ENCODE peak calls at places on chromosomes 1 and 21, in five cellular contexts. U, L, O, V and E are unnamed samples.

GRCh38 chr1:6880951-6881690 is 95.9 kb downstream of the CAMTA1 start:
- DNase-seq in O (no peak), U (no peak), L (no peak), V (peak; percentile 13), E (no peak)

GRCh38 chr1:205004296-205004813 is 38.7 kb upstream of the CNTN2 start:
- DNase-seq in O (no peak), U (no peak), L (no peak), V (no peak), E (no peak)

GRCh38 chr1:46509414-46509813 is 19.8 kb downstream of the DMBX1 start:
- DNase-seq in L (no peak), V (no peak), U (no peak), O (no peak), E (no peak)

GRCh38 chr1:36367067-36367466 is 18.7 kb downstream of the STK40 start:
- DNase-seq in V (no peak), U (no peak), O (no peak), L (no peak), E (no peak)

GRCh38 chr1:18104546-18105100 is 3.0 kb upstream of the IGSF21 start:
- DNase-seq in V (no peak), O (no peak), L (no peak), U (peak; percentile 23), E (no peak)

GRCh38 chr1:47785561-47786271 is 211.5 kb downstream of the TRABD2B start:
- DNase-seq in O (peak; percentile 31), L (no peak), U (no peak), V (no peak), E (no peak)

GRCh38 chr1:162736184-162736583 is 54.3 kb upstream of the HSD17B7 start:
- DNase-seq in V (no peak), O (no peak), U (no peak), L (no peak), E (no peak)

GRCh38 chr1:54245501-54245900 is 45.5 kb downstream of the MRPL37 start:
- DNase-seq in U (no peak), V (peak; percentile 50), O (no peak), L (no peak), E (no peak)

GRCh38 chr1:154221815-154222081 is 993 bp downstream of the UBAP2L start:
- DNase-seq in V (peak; percentile 79), U (no peak), L (no peak), O (no peak), E (no peak)

GRCh38 chr1:109636201-109636952 is 16.7 kb downstream of the AMPD2 start:
- DNase-seq in V (peak; percentile 40), L (no peak), O (peak; percentile 58), U (no peak), E (no peak)

GRCh38 chr1:205448540-205449253 is 7.1 kb downstream of the BLACAT1 start:
- DNase-seq in V (no peak), L (no peak), U (no peak), O (no peak), E (no peak)

GRCh38 chr21:45293726-45294401 is 6.2 kb upstream of the POFUT2 start:
- DNase-seq in V (no peak), U (peak; percentile 23), O (no peak), L (no peak), E (no peak)

GRCh38 chr1:41780916-41781315 is 137.8 kb downstream of the HIVEP3 start:
- DNase-seq in V (no peak), O (no peak), L (no peak), U (no peak), E (no peak)

GRCh38 chr1:169110691-169111447 is 4.4 kb downstream of the ATP1B1 start:
- DNase-seq in L (no peak), V (no peak), O (no peak), U (no peak), E (peak; percentile 90)

GRCh38 chr1:7474786-7475502 is 296.2 kb upstream of the VAMP3 start:
- DNase-seq in O (no peak), V (no peak), U (no peak), L (no peak), E (no peak)

GRCh38 chr1:208155243-208155642 is 88.9 kb downstream of the PLXNA2 start:
- DNase-seq in O (no peak), U (no peak), V (no peak), L (no peak), E (no peak)

GRCh38 chr1:208158640-208159541 is 85.3 kb downstream of the PLXNA2 start:
- DNase-seq in V (peak; percentile 80), U (no peak), O (no peak), L (no peak), E (no peak)

GRCh38 chr1:208159542-208160258 is 84.5 kb downstream of the PLXNA2 start:
- DNase-seq in O (peak; percentile 73), U (no peak), L (no peak), V (peak; percentile 81), E (no peak)

GRCh38 chr1:208156310-208156709 is 87.9 kb downstream of the PLXNA2 start:
- DNase-seq in O (no peak), L (no peak), V (no peak), U (no peak), E (no peak)

DNA sequence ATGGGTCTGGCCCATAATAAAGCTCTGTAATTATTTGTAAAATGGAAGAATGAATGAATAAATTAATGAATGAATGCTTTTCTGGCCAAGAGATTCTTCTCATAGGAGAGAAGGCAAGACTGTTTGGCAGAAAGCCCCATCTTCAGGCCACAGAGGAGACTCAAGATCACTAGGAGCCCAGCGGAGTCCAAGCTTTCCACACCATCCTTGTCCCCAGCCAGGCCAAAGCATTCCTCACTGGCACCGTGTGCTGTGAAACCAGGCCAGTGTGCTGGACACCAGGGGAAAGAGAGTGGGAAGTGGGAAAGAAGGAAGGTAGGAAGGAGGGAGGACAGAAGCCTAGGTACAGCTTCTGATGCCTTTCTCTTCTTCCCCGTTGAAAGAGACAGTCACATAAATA is 86.4 kb downstream of the PLXNA2 start:
- DNase-seq in V (no peak), U (no peak), L (no peak), O (no peak), E (no peak)
- H3K4me3 ChIP-seq in V (no peak overlapping the region), U (no peak overlapping the region), L (no peak overlapping the region), O (no peak overlapping the region), E (no peak overlapping the region)

GRCh38 chr1:31396633-31397351 is 16.2 kb upstream of the SERINC2 start:
- DNase-seq in V (no peak), O (no peak), L (no peak), U (no peak), E (no peak)
- TF ChIP-seq CTCF in V (peak; percentile 42), O (no peak), L (peak; percentile 42), U (peak; percentile 17), E (peak; percentile 34)

DNA sequence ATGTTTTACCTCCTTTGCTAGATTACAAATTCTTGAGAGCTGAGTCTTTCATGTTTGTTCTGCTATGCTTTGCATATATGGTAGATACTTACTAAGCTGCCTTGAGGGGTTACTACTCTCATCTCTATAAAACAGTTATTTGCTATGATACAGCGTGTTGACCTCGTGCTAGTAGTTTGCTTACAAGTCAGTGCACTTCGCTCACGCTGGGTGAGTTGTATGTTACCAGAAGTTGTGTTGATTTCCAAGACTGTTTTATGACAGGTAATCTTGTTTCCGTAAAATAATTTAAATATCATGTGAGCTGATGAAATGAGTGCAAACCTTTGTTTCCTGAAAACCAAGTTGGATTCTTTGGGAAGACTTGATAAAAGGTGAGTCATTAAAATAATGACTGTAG is 7.3 kb downstream of the MRPS6 start:
- DNase-seq in O (no peak), U (no peak), V (no peak), L (no peak), E (no peak)
- H3K4me3 ChIP-seq in O (no peak overlapping the region), U (no peak overlapping the region), V (no peak overlapping the region), L (no peak overlapping the region), E (no peak overlapping the region)

GRCh38 chr1:177928194-177928593 is 41.7 kb downstream of the SEC16B start:
- DNase-seq in U (no peak), V (peak; percentile 40), O (no peak), L (no peak), E (no peak)
- TF ChIP-seq CTCF in U (no peak), V (peak; percentile 32), O (no peak), L (no peak), E (peak; percentile 58)

DNA sequence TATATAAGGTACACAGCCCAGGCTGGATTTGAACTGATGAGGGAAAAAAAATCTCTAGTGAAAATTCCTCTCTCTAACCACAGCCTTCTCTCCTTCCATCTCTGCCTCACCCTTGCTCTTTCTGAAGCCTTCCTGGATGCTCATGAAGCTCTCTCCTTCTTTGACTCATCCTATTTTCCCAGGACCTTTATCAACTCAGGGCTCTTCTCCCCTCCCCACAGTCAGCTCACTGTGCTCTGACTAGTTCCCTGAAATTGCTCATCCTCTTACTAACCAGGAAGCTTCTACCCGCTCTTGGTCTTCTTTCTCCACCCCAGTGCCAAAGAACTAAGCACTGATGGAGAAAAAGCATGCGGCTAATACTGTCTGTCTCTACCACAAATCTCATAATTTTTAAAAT is 46.4 kb upstream of the ERG start:
- DNase-seq in U (no peak), O (no peak), V (no peak), L (no peak), E (no peak)
- H3K4me3 ChIP-seq in U (no peak overlapping the region), O (no peak overlapping the region), V (no peak overlapping the region), L (no peak overlapping the region), E (no peak overlapping the region)

DNA sequence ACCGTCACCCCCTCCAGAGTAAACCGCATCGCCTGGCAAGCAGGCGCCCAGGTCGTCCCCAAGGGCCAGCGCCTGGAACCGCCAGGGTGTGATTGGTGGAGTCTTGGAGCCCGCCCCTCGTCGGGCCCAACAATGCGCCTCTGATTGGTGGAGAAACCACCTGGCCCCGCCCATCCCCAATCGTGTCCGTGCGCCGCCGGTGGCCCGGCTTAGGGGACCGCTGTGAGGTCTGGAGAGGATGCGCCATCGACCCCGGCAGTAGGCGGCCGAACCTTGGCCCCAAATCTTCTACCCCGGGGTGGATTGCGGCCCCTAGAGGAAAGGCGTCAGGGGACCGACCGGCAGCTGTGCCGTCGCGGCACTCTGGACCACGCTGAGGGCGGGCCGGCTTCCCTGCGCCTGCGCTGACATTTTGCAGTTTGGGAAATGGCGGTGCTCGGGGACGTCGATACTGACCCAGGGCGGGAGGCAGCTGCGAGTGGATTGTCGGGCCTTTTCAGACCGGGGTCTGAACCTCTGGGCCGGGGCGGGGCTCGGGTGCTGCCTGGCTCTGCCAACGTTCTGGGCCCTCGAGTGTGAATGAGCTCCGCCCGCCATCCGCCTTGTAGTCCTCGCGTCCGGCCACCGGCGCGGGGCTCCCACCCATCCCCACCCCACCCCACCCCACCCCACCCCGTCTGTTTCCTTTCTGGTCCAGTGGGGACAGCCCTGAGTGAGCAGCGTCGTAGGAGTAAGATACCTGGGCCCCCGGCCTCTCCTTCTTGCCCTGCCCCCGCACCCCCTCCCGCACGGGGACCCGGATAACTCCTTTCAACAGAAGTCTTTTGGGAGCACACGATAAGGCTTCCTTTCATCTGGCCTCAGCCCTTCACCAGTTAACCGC is 34.2 kb downstream of the SLC2A1 start:
- DNase-seq in L (peak; percentile 56), V (peak; percentile 89), U (peak; percentile 96), O (peak; percentile 93), E (peak; percentile 62)
- TF ChIP-seq CTCF in L (peak; percentile 25), V (peak; percentile 9), U (peak; percentile 26), O (no peak), E (peak; percentile 37)

GRCh38 chr1:9069324-9070100 is at the start of gene SLC2A5:
- DNase-seq in U (no peak), L (no peak), V (no peak), O (no peak), E (no peak)
- H3K4me3 ChIP-seq in U (peak within 1 kb of the TSS; percentile 41), L (peak within 1 kb of the TSS; percentile 7), V (no peak within 1 kb of the TSS), O (no peak within 1 kb of the TSS), E (no peak within 1 kb of the TSS)